ENCODE peak calls at places on chromosomes 6 and 20, in five cellular contexts. Q is CD4-positive, alpha-beta memory T cell; X is effector memory CD4-positive, alpha-beta T cell; I is lower lobe of right lung; V is tibial artery. R is an unnamed sample.

GRCh38 chr6:80789912-80790635 is 683.6 kb downstream of the BCKDHB start:
- DNase-seq in Q (no peak), X (no peak), I (no peak), V (no peak), R (no peak)

GRCh38 chr6:89122625-89123024 is 4.8 kb upstream of the SRSF12 start:
- DNase-seq in Q (peak; percentile 15), X (no peak), I (no peak), V (no peak), R (no peak)

GRCh38 chr6:162942860-162943259 is 215.1 kb downstream of the PACRG start:
- DNase-seq in Q (no peak), X (no peak), I (no peak), V (no peak), R (no peak)

GRCh38 chr6:168122011-168122410 is 43.0 kb upstream of the FRMD1 start:
- DNase-seq in Q (no peak), X (no peak), I (no peak), V (no peak), R (peak; percentile 42)

GRCh38 chr6:3340891-3341290 is 82.1 kb downstream of the PSMG4 start:
- DNase-seq in Q (no peak), X (no peak), I (no peak), V (no peak), R (no peak)

GRCh38 chr6:402901-403658 is 11.5 kb downstream of the IRF4 start:
- DNase-seq in Q (no peak), X (no peak), I (no peak), V (no peak), R (no peak)

GRCh38 chr6:73566954-73567591 is 46.2 kb upstream of the EEF1A1 start:
- DNase-seq in Q (no peak), X (no peak), I (peak; percentile 75), V (peak; percentile 85), R (no peak)

GRCh38 chr6:2222275-2222842 is 23.0 kb downstream of the GMDS start:
- DNase-seq in Q (no peak), X (no peak), I (no peak), V (no peak), R (no peak)

GRCh38 chr20:56554869-56555268 is 21.8 kb downstream of the FAM209B start:
- DNase-seq in Q (no peak), X (no peak), I (no peak), V (peak; percentile 32), R (peak; percentile 97)

GRCh38 chr6:166988674-166989201 is 10.5 kb upstream of the CEP43 start:
- DNase-seq in Q (no peak), X (no peak), I (no peak), V (no peak), R (no peak)

GRCh38 chr6:68994561-68994960 is 359.5 kb downstream of the ADGRB3 start:
- DNase-seq in Q (no peak), X (no peak), I (no peak), V (no peak), R (no peak)

GRCh38 chr6:123972600-123973294 is 169.1 kb downstream of the NKAIN2 start:
- DNase-seq in Q (no peak), X (no peak), I (no peak), V (no peak), R (no peak)

GRCh38 chr6:17908831-17909230 is 78.6 kb downstream of the KIF13A start:
- DNase-seq in Q (no peak), X (no peak), I (no peak), V (no peak), R (no peak)

GRCh38 chr6:42335896-42336295 is 115.8 kb downstream of the TRERF1 start:
- DNase-seq in Q (no peak), X (no peak), I (no peak), V (no peak), R (no peak)

GRCh38 chr20:19098092-19098491 is 114.3 kb upstream of the SLC24A3 start:
- DNase-seq in Q (no peak), X (no peak), I (no peak), V (no peak), R (no peak)

GRCh38 chr6:127207591-127208120 is 59.0 kb upstream of the RNF146 start:
- DNase-seq in Q (no peak), X (no peak), I (no peak), V (no peak), R (no peak)

GRCh38 chr6:13026100-13026499 is 302.2 kb downstream of the TBC1D7 start:
- DNase-seq in Q (no peak), X (no peak), I (no peak), V (no peak), R (no peak)

GRCh38 chr6:164106345-164106769 is 691.8 kb downstream of the QKI start:
- DNase-seq in Q (no peak), X (no peak), I (no peak), V (no peak), R (no peak)

GRCh38 chr20:45183084-45183483 is 8.4 kb downstream of the PI3 start:
- DNase-seq in Q (no peak), X (no peak), I (no peak), V (no peak), R (no peak)

GRCh38 chr6:142820336-142821016 is 124.5 kb downstream of the HIVEP2 start:
- DNase-seq in Q (no peak), X (no peak), I (no peak), V (no peak), R (no peak)

GRCh38 chr20:46350201-46350985 is 42.1 kb upstream of the CDH22 start:
- DNase-seq in Q (no peak), X (no peak), I (no peak), V (no peak), R (no peak)

GRCh38 chr20:62159835-62160234 is 16.3 kb downstream of the SS18L1 start:
- DNase-seq in Q (no peak), X (no peak), I (no peak), V (no peak), R (peak; percentile 97)

GRCh38 chr6:16028966-16029365 is 99.9 kb upstream of the MYLIP start:
- DNase-seq in Q (no peak), X (no peak), I (no peak), V (no peak), R (no peak)

GRCh38 chr20:12371955-12372354 is 454.3 kb downstream of the BTBD3 start:
- DNase-seq in Q (no peak), X (no peak), I (no peak), V (no peak), R (no peak)

GRCh38 chr20:36130316-36130865 is 24.1 kb upstream of the EPB41L1 start:
- DNase-seq in Q (no peak), X (no peak), I (no peak), V (no peak), R (no peak)

GRCh38 chr6:25223421-25224052 is 55.6 kb upstream of the CARMIL1 start:
- DNase-seq in Q (peak; percentile 50), X (peak; percentile 20), I (peak; percentile 50), V (peak; percentile 60), R (no peak)

GRCh38 chr6:136538836-136539235 is 11.4 kb downstream of the MAP7 start:
- DNase-seq in Q (no peak), X (no peak), I (no peak), V (no peak), R (no peak)

GRCh38 chr6:119978274-119978889 is 628.8 kb upstream of the MAN1A1 start:
- DNase-seq in Q (no peak), X (no peak), I (no peak), V (no peak), R (no peak)

GRCh38 chr6:43150051-43150751 is 20.9 kb upstream of the SRF start:
- DNase-seq in Q (no peak), X (no peak), I (no peak), V (no peak), R (no peak)

GRCh38 chr20:58707770-58708169 is 15.2 kb downstream of the NPEPL1 start:
- DNase-seq in Q (no peak), X (no peak), I (no peak), V (no peak), R (peak; percentile 52)

GRCh38 chr20:58706150-58706892 is 13.7 kb downstream of the NPEPL1 start:
- DNase-seq in Q (no peak), X (no peak), I (no peak), V (no peak), R (peak; percentile 77)

GRCh38 chr20:58706975-58707681 is 14.5 kb downstream of the NPEPL1 start:
- DNase-seq in Q (no peak), X (no peak), I (no peak), V (no peak), R (peak; percentile 80)

GRCh38 chr20:58703765-58704331 is 11.2 kb downstream of the NPEPL1 start:
- DNase-seq in Q (no peak), X (no peak), I (no peak), V (no peak), R (peak; percentile 63)

GRCh38 chr20:58705525-58705924 is 12.9 kb downstream of the NPEPL1 start:
- DNase-seq in Q (no peak), X (no peak), I (no peak), V (no peak), R (peak; percentile 64)
- H3K36me3 ChIP-seq in Q (peaks cover 15% of the 10 kb centered on the region), X (peaks cover 19% of the 10 kb centered on the region), I (peaks cover 51% of the 10 kb centered on the region), V (peaks cover 94% of the 10 kb centered on the region), R (peaks cover 28% of the 10 kb centered on the region)

DNA sequence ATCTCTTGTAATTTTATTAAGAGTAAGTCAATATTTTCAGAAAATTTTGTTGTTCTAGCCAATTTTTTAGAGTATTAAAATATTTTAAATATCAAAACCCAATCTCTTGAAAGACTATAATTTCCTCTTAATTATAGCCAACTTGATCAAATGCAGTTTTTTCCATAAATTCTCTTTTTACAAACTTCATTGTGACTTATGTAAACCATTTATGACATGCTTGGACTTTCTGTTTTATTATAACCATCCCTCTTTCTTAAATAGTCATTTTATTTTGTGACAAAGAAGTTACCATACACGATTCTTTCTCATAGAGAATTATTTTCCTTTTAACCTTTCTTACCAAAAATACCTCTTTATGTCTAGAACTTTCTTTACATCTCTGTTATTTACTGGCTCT is 1075.5 kb downstream of the KHDRBS2 start:
- DNase-seq in Q (no peak), X (no peak), I (no peak), V (no peak), R (no peak)
- H3K9me3 ChIP-seq in Q (no peaks in the 10 kb centered on the region), X (no peaks in the 10 kb centered on the region), I (peaks cover 27% of the 10 kb centered on the region), V (peaks cover 5% of the 10 kb centered on the region), R (peaks cover 9% of the 10 kb centered on the region)

GRCh38 chr6:100462990-100463684 is 1.6 kb downstream of the SIM1 start:
- DNase-seq in Q (no peak), X (no peak), I (no peak), V (no peak), R (no peak)

GRCh38 chr6:100462396-100462795 is 2.3 kb downstream of the SIM1 start:
- DNase-seq in Q (no peak), X (no peak), I (no peak), V (no peak), R (no peak)

GRCh38 chr6:100461273-100461919 is 3.3 kb downstream of the SIM1 start:
- DNase-seq in Q (no peak), X (no peak), I (no peak), V (no peak), R (no peak)

GRCh38 chr6:100460650-100461204 is 4.0 kb downstream of the SIM1 start:
- DNase-seq in Q (no peak), X (no peak), I (no peak), V (no peak), R (no peak)

GRCh38 chr6:100461920-100462295 is 2.8 kb downstream of the SIM1 start:
- DNase-seq in Q (no peak), X (no peak), I (no peak), V (no peak), R (no peak)
- H3K27me3 ChIP-seq in Q (peaks cover 95% of the 10 kb centered on the region), X (peaks cover 80% of the 10 kb centered on the region), I (peaks cover 100% of the 10 kb centered on the region), V (peaks cover 9% of the 10 kb centered on the region), R (peaks cover 100% of the 10 kb centered on the region)

GRCh38 chr6:170532867-170533488 is 20.1 kb downstream of the PSMB1 start:
- DNase-seq in Q (no peak), X (no peak), I (no peak), V (no peak), R (no peak)
- H3K36me3 ChIP-seq in Q (peaks cover 45% of the 10 kb centered on the region), X (peaks cover 49% of the 10 kb centered on the region), I (peaks cover 71% of the 10 kb centered on the region), V (peaks cover 67% of the 10 kb centered on the region), R (peaks cover 51% of the 10 kb centered on the region)